ENCODE peak calls at places on chromosomes 7 and 10, in eight cellular contexts. H, S, L, P, N, D, R and J are unnamed samples.

GRCh38 chr7:142584765-142585164 is 164.5 kb upstream of the PRSS1 start:
- DNase-seq in H (peak), S (no peak), L (peak), P (no peak), N (no peak), D (no peak), R (no peak), J (no peak)

GRCh38 chr10:62907470-62908212 is 91.5 kb upstream of the EGR2 start:
- DNase-seq in H (no peak), S (no peak), L (no peak), P (no peak), N (no peak), D (no peak), R (peak), J (no peak)

GRCh38 chr7:105173586-105173985 is 159.6 kb downstream of the KMT2E start:
- DNase-seq in H (no peak), S (no peak), L (no peak), P (no peak), N (no peak), D (no peak), R (no peak), J (no peak)

GRCh38 chr10:126905776-126906703 is 812 bp downstream of the DOCK1 start:
- DNase-seq in H (no peak), S (peak), L (peak), P (peak), N (no peak), D (no peak), R (no peak), J (no peak)

GRCh38 chr7:140225562-140226249 is 48.9 kb upstream of the KDM7A start:
- DNase-seq in H (no peak), S (no peak), L (no peak), P (no peak), N (no peak), D (no peak), R (no peak), J (peak)

GRCh38 chr7:121373177-121373576 is 22.9 kb downstream of the FAM3C start:
- DNase-seq in H (no peak), S (no peak), L (no peak), P (no peak), N (no peak), D (no peak), R (peak), J (peak)

GRCh38 chr10:5094265-5095205 is at the start of gene AKR1C3:
- DNase-seq in H (peak), S (peak), L (peak), P (peak), N (peak), D (peak), R (peak), J (peak)

GRCh38 chr10:69403519-69403918 is 13.2 kb downstream of the TACR2 start:
- DNase-seq in H (peak), S (no peak), L (peak), P (no peak), N (no peak), D (no peak), R (no peak), J (no peak)

GRCh38 chr7:112129655-112130323 is 76.4 kb downstream of the DOCK4 start:
- DNase-seq in H (peak), S (no peak), L (no peak), P (peak), N (no peak), D (no peak), R (no peak), J (no peak)

GRCh38 chr10:3272300-3272699 is 99.7 kb upstream of the PITRM1 start:
- DNase-seq in H (no peak), S (no peak), L (no peak), P (peak), N (no peak), D (no peak), R (no peak), J (no peak)

GRCh38 chr10:3271385-3272115 is 99.0 kb upstream of the PITRM1 start:
- DNase-seq in H (no peak), S (no peak), L (no peak), P (no peak), N (no peak), D (no peak), R (no peak), J (no peak)

GRCh38 chr10:3273966-3274365 is 101.4 kb upstream of the PITRM1 start:
- DNase-seq in H (no peak), S (no peak), L (no peak), P (no peak), N (no peak), D (no peak), R (no peak), J (no peak)

GRCh38 chr10:3277566-3277965 is 105.0 kb upstream of the PITRM1 start:
- DNase-seq in H (no peak), S (no peak), L (no peak), P (no peak), N (no peak), D (no peak), R (no peak), J (no peak)

GRCh38 chr10:3274414-3274813 is 101.8 kb upstream of the PITRM1 start:
- DNase-seq in H (no peak), S (no peak), L (no peak), P (no peak), N (no peak), D (no peak), R (no peak), J (no peak)
- H3K4me2 ChIP-seq in H (no peak), S (no peak), L (no peak), P (no peak), N (no peak), D (no peak), R (no peak), J (no peak)

DNA sequence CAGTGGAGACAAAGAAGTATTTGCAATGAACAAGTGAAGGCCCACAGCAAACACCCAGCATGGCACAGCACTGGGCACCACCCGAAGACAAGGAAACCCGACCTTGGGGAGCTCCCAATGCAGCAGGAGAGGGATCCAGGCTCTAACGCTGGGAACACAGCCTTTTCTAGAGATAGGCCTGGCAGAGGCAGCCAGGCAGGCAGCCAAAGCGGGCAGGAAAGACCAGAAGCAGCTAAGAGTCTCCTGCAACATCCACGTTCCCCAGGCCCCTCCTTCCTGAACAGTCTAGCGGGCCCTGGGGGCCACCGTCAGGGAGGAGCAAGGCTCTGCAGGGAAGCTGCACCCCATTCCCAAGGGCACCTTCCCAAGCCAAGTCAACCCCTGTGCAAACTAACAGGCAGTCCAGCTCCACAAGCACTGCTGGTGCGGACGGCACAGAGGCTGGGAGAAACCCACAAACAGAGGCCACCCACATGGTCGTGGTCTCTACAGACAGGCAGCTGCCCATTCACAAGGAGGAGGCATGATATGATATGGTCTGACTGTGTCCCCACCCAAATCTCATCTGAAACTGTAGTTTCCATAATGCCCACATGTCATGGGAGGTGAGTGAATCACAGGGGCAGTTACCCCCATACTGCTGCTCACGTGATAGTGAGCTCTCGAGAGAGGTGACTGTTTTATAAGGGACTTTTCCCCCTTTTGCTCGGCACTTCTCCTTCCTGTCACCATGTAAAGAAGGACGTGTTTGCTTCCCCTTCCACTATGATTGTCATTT is 115.7 kb downstream of the MAD1L1 start:
- DNase-seq in H (peak), S (peak), L (no peak), P (no peak), N (no peak), D (no peak), R (no peak), J (no peak)
- H2AFZ ChIP-seq in H (no peak), S (no peak), L (no peak), P (no peak), N (no peak), D (no peak), R (no peak), J (no peak)

GRCh38 chr10:76937056-76937665 is 700.4 kb downstream of the KCNMA1 start:
- DNase-seq in H (no peak), S (no peak), L (no peak), P (no peak), N (no peak), D (no peak), R (no peak), J (no peak)
- H3K27ac ChIP-seq in H (no peak), S (peak), L (no peak), P (no peak), N (no peak), D (no peak), R (no peak), J (no peak)

GRCh38 chr10:64113796-64114195 is 592.6 kb downstream of the REEP3 start:
- DNase-seq in H (no peak), S (no peak), L (no peak), P (peak), N (no peak), D (no peak), R (no peak), J (no peak)
- H3K4me2 ChIP-seq in H (no peak), S (no peak), L (no peak), P (peak), N (no peak), D (no peak), R (no peak), J (no peak)

GRCh38 chr10:61076572-61077114 is 132.7 kb upstream of the RHOBTB1 start:
- DNase-seq in H (no peak), S (no peak), L (no peak), P (no peak), N (no peak), D (no peak), R (no peak), J (no peak)
- H2AFZ ChIP-seq in H (no peak), S (no peak), L (no peak), P (no peak), N (no peak), D (no peak), R (no peak), J (no peak)

DNA sequence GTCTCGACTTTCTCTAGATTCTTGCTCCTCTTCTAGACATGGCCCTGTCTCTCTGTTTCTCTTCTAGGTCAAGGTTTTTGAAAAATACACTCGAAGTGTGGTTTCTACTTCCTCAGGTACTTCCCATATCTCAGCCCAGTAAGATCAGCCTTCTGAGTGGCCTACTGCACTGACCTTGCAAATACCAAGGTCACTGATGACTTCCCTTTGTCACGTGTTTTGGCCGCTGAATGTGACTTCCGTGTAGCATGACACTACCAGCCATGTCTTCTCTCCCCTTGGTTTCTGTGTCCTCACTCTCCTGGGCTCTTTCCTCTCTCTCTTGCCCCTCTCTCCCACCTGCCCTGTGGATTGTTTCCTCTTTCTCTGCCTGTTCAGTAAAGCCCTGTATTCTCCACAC is 7.9 kb upstream of the WIPF3 start:
- DNase-seq in H (no peak), S (no peak), L (no peak), P (no peak), N (no peak), D (no peak), R (no peak), J (peak)
- H3K27ac ChIP-seq in H (no peak), S (no peak), L (no peak), P (no peak), N (no peak), D (no peak), R (no peak), J (peak)

GRCh38 chr10:50605280-50606270 is 18.2 kb downstream of the SGMS1 start:
- DNase-seq in H (peak), S (peak), L (peak), P (no peak), N (no peak), D (peak), R (no peak), J (peak)
- H3K4me2 ChIP-seq in H (peak), S (peak), L (peak), P (no peak), N (peak), D (peak), R (peak), J (peak)

GRCh38 chr7:24834150-24834798 is 77.0 kb upstream of the GSDME start:
- DNase-seq in H (no peak), S (no peak), L (no peak), P (peak), N (no peak), D (no peak), R (no peak), J (no peak)
- H2AFZ ChIP-seq in H (no peak), S (no peak), L (no peak), P (no peak), N (no peak), D (no peak), R (no peak), J (no peak)